ENCODE peak calls at places on chromosome 21, in ten cellular contexts. D is stomach, R is HepG2, G is prostate gland, V is spleen, Q is Panc1, B is upper lobe of left lung, L is SK-N-SH, O is GM12892, S is GM12878. E is an unnamed sample.

GRCh38 chr21:34592120-34592561 is 22.8 kb downstream of the RCAN1 start:
- DNase-seq in D (peak), R (no peak), G (no peak), V (no peak), Q (no peak), B (peak), L (no peak), O (no peak), S (no peak), E (no peak)

GRCh38 chr21:17660862-17661261 is 48.2 kb upstream of the BTG3 start:
- DNase-seq in D (no peak), R (no peak), G (no peak), V (no peak), Q (no peak), B (no peak), L (no peak), O (no peak), S (no peak), E (no peak)

GRCh38 chr21:35172231-35172630 is 123.1 kb upstream of the RUNX1 start:
- DNase-seq in D (no peak), R (no peak), G (no peak), V (no peak), Q (no peak), B (no peak), L (no peak), O (no peak), S (no peak), E (no peak)

GRCh38 chr21:34932233-34932632 is 116.9 kb downstream of the RUNX1 start:
- DNase-seq in D (no peak), R (no peak), G (no peak), V (no peak), Q (no peak), B (no peak), L (no peak), O (no peak), S (no peak), E (no peak)

GRCh38 chr21:20822559-20823133 is 175.6 kb upstream of the NCAM2 start:
- DNase-seq in D (no peak), R (no peak), G (no peak), V (no peak), Q (no peak), B (no peak), L (no peak), O (no peak), S (no peak), E (no peak)

GRCh38 chr21:34202553-34203332 is 129.4 kb downstream of the MRPS6 start:
- DNase-seq in D (no peak), R (no peak), G (no peak), V (peak), Q (no peak), B (peak), L (peak), O (no peak), S (no peak), E (no peak)

GRCh38 chr21:43983390-43983789 is 28.7 kb upstream of the TRAPPC10 start:
- DNase-seq in D (no peak), R (no peak), G (no peak), V (peak), Q (no peak), B (peak), L (peak), O (no peak), S (no peak), E (no peak)

GRCh38 chr21:17738171-17738953 is 80.8 kb downstream of the C21orf91 start:
- DNase-seq in D (peak), R (no peak), G (peak), V (no peak), Q (no peak), B (no peak), L (no peak), O (no peak), S (no peak), E (no peak)

GRCh38 chr21:37072988-37073416 is at the start of the genes PIGP and TTC3:
- DNase-seq in D (peak), R (peak), G (peak), V (peak), Q (no peak), B (peak), L (peak), O (peak), S (peak), E (peak)

GRCh38 chr21:37071561-37072238 is 1.2 kb downstream of the PIGP start:
- DNase-seq in D (peak), R (no peak), G (peak), V (no peak), Q (no peak), B (no peak), L (peak), O (no peak), S (no peak), E (peak)

GRCh38 chr21:37074195-37074510 is 1.1 kb downstream of the TTC3 start:
- DNase-seq in D (no peak), R (no peak), G (no peak), V (no peak), Q (no peak), B (no peak), L (peak), O (no peak), S (no peak), E (no peak)

GRCh38 chr21:37073417-37074194 is 552 bp downstream of the TTC3 start:
- DNase-seq in D (peak), R (no peak), G (peak), V (peak), Q (no peak), B (peak), L (peak), O (no peak), S (no peak), E (peak)

DNA sequence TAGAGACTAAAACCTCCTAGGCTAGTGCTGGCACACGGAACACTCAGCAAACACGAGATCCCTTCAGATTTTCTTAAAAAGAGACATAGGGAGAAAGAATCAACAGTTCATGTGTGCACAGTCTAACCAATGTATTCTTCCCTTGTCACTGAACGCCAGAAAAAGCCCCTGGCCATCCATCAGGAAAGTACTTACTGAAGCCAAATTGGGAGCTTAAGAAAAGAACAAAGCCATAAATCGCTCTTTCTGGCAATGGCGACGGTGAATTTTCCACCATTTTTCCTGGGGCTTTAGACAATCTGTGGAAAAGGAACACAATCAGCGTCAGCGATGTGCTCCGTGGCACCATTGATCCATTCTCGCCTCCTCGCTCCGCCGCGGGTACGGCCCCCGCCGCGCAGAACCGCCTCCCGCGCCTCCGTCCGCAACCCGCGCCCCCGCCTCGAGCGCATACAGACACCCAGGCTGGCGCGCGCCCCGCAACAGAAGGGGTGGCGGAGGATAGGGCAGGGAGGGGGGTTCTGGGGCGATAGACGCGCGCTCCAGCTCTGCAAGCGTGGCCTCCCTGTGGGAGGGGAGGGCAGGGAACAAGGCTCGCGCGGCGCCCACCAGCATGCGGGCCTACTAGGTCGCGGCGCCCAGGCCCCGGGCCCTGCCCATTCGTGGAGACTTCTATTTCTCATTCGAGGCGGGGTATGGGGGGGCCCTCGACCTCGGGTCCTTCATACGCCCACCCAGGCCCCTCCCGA is 458 bp downstream of the PIGP start:
- DNase-seq in D (peak), R (no peak), G (peak), V (no peak), Q (no peak), B (peak), L (no peak), O (peak), S (no peak), E (no peak)
- TF ChIP-seq POLR2AphosphoS5 in D (peak), R (no peak), G (no peak), V (peak), Q (peak), B (peak), L (peak), O (peak), S (no peak), E (peak)

GRCh38 chr21:36591326-36591970 is 107.5 kb upstream of the SIM2 start:
- DNase-seq in D (no peak), R (no peak), G (no peak), V (no peak), Q (no peak), B (peak), L (no peak), O (no peak), S (no peak), E (no peak)

DNA sequence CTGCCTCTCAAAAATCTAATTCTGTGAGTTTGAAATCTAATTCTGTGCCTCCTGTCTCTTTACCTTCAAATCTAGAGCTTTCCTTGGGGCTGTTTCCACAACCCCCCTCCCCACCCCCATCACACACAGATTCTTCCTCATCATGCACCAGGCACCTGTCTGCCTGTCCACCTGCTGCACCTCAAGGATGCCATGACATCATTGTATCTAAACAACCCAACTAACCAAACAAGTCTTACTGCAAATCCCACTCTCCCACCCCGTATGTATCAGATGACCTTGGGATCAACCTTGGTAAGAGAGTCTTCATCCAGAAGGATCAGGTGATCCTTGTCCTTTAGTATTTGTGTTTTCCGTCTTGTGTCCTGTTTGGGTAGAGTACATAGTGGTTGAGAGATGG is 102.7 kb upstream of the SIM2 start:
- DNase-seq in D (no peak), R (no peak), G (no peak), V (no peak), Q (no peak), B (no peak), L (no peak), O (no peak), S (no peak), E (no peak)
- TF ChIP-seq POLR2AphosphoS5 in D (no peak), R (no peak), G (no peak), V (no peak), Q (no peak), B (no peak), L (no peak), O (no peak), S (no peak), E (no peak)

GRCh38 chr21:41444703-41445464 is 18.8 kb downstream of the MX1 start:
- DNase-seq in D (peak), R (no peak), G (no peak), V (peak), Q (no peak), B (no peak), L (no peak), O (no peak), S (no peak), E (no peak)
- TF ChIP-seq POLR2AphosphoS5 in D (no peak), R (no peak), G (no peak), V (no peak), Q (no peak), B (no peak), L (no peak), O (peak), S (peak), E (no peak)

GRCh38 chr21:45969921-45970673 is 11.5 kb upstream of the COL6A1 start:
- DNase-seq in D (no peak), R (no peak), G (no peak), V (no peak), Q (no peak), B (no peak), L (no peak), O (no peak), S (no peak), E (no peak)

GRCh38 chr21:45970674-45971486 is 10.7 kb upstream of the COL6A1 start:
- DNase-seq in D (no peak), R (peak), G (no peak), V (peak), Q (no peak), B (peak), L (peak), O (peak), S (no peak), E (peak)

GRCh38 chr21:45972353-45972715 is 9.2 kb upstream of the COL6A1 start:
- DNase-seq in D (no peak), R (no peak), G (no peak), V (peak), Q (no peak), B (peak), L (peak), O (peak), S (no peak), E (peak)

GRCh38 chr21:45972716-45973474 is 8.7 kb upstream of the COL6A1 start:
- DNase-seq in D (no peak), R (no peak), G (no peak), V (peak), Q (no peak), B (peak), L (peak), O (peak), S (no peak), E (peak)

GRCh38 chr21:45971487-45972352 is 9.8 kb upstream of the COL6A1 start:
- DNase-seq in D (no peak), R (no peak), G (no peak), V (peak), Q (no peak), B (peak), L (peak), O (no peak), S (no peak), E (peak)
- TF ChIP-seq POLR2AphosphoS5 in D (no peak), R (no peak), G (no peak), V (no peak), Q (no peak), B (no peak), L (peak), O (no peak), S (no peak), E (peak)

E was measured in suprapubic skin.